ENCODE peak calls at places on chromosomes 3 and 15, in ten cellular contexts. G is IMR-90, D is A549, Y is prostate gland, L is adrenal gland, O is stomach, B is ovary, R is endothelial cell of umbilical vein, X is uterus, U is esophagus muscularis mucosa. A is an unnamed sample.

GRCh38 chr3:14633417-14633816 is 18.1 kb upstream of the CCDC174 start:
- DNase-seq in G (no peak), D (no peak), Y (no peak), L (no peak), O (no peak), B (no peak), R (no peak), X (no peak), U (no peak), A (no peak)

GRCh38 chr3:179464296-179465092 is 13.2 kb upstream of the GNB4 start:
- DNase-seq in G (no peak), D (no peak), Y (peak; percentile 6), L (no peak), O (no peak), B (no peak), R (no peak), X (no peak), U (no peak), A (no peak)

GRCh38 chr3:10901293-10902010 is 85.4 kb downstream of the SLC6A11 start:
- DNase-seq in G (no peak), D (no peak), Y (no peak), L (no peak), O (no peak), B (no peak), R (no peak), X (no peak), U (no peak), A (no peak)

GRCh38 chr3:50542177-50543034 is 25.1 kb downstream of the C3orf18 start:
- DNase-seq in G (peak; percentile 52), D (peak; percentile 90), Y (peak; percentile 60), L (peak; percentile 79), O (peak; percentile 84), B (peak; percentile 78), R (peak; percentile 63), X (peak; percentile 72), U (no peak), A (peak; percentile 90)

GRCh38 chr3:191549377-191549776 is 88.4 kb downstream of the PYDC2 start:
- DNase-seq in G (no peak), D (no peak), Y (no peak), L (no peak), O (no peak), B (no peak), R (no peak), X (no peak), U (no peak), A (no peak)

GRCh38 chr15:90665288-90666134 is 51.6 kb upstream of the BLM start:
- DNase-seq in G (peak; percentile 58), D (peak; percentile 95), Y (peak; percentile 41), L (peak; percentile 67), O (peak; percentile 48), B (peak; percentile 76), R (peak; percentile 19), X (peak; percentile 75), U (no peak), A (peak; percentile 51)

GRCh38 chr15:99347609-99348008 is 96.3 kb downstream of the LRRC28 start:
- DNase-seq in G (peak; percentile 46), D (no peak), Y (no peak), L (no peak), O (no peak), B (no peak), R (no peak), X (no peak), U (no peak), A (no peak)

GRCh38 chr15:69668963-69669362 is 216.3 kb downstream of the RPLP1 start:
- DNase-seq in G (no peak), D (no peak), Y (no peak), L (peak; percentile 9), O (peak; percentile 31), B (no peak), R (no peak), X (no peak), U (no peak), A (no peak)

GRCh38 chr3:149767720-149768119 is 15.4 kb upstream of the COMMD2 start:
- DNase-seq in G (no peak), D (no peak), Y (no peak), L (no peak), O (no peak), B (no peak), R (no peak), X (no peak), U (no peak), A (no peak)

GRCh38 chr3:40452876-40453730 is 4.0 kb upstream of the RPL14 start:
- DNase-seq in G (peak; percentile 98), D (peak; percentile 92), Y (peak; percentile 99), L (peak; percentile 99), O (peak; percentile 98), B (peak; percentile 95), R (peak; percentile 99), X (peak; percentile 97), U (peak; percentile 100), A (peak; percentile 94)
- TF ChIP-seq POLR2A in G (peak; percentile 59), D (peak; percentile 51), Y (peak; percentile 60), L (peak; percentile 96), O (peak; percentile 12), B (peak; percentile 36), R (peak; percentile 89), X (peak; percentile 31), U (no peak), A (peak; percentile 45)

GRCh38 chr3:155631323-155632019 is 113.4 kb downstream of the PLCH1 start:
- DNase-seq in G (no peak), D (no peak), Y (no peak), L (no peak), O (no peak), B (no peak), R (no peak), X (no peak), U (no peak), A (peak; percentile 19)
- TF ChIP-seq POLR2A in G (no peak), D (no peak), Y (no peak), L (no peak), O (no peak), B (no peak), R (no peak), X (no peak), U (no peak), A (no peak)

GRCh38 chr3:177429772-177430171 is 232.5 kb upstream of the TBL1XR1 start:
- DNase-seq in G (no peak), D (no peak), Y (no peak), L (no peak), O (no peak), B (no peak), R (no peak), X (no peak), U (no peak), A (no peak)

GRCh38 chr3:177431525-177432255 is 234.4 kb upstream of the TBL1XR1 start:
- DNase-seq in G (no peak), D (no peak), Y (no peak), L (no peak), O (no peak), B (no peak), R (peak; percentile 81), X (no peak), U (no peak), A (no peak)

GRCh38 chr3:177429066-177429465 is 231.8 kb upstream of the TBL1XR1 start:
- DNase-seq in G (no peak), D (no peak), Y (no peak), L (peak; percentile 35), O (no peak), B (no peak), R (no peak), X (no peak), U (no peak), A (no peak)

GRCh38 chr3:177427540-177427939 is 230.3 kb upstream of the TBL1XR1 start:
- DNase-seq in G (peak; percentile 74), D (no peak), Y (no peak), L (no peak), O (no peak), B (no peak), R (no peak), X (no peak), U (no peak), A (peak; percentile 15)

GRCh38 chr3:177430653-177431052 is 233.4 kb upstream of the TBL1XR1 start:
- DNase-seq in G (no peak), D (no peak), Y (no peak), L (no peak), O (no peak), B (no peak), R (no peak), X (no peak), U (no peak), A (no peak)
- TF ChIP-seq POLR2A in G (no peak), D (no peak), Y (no peak), L (no peak), O (no peak), B (no peak), R (no peak), X (no peak), U (no peak), A (no peak)

DNA sequence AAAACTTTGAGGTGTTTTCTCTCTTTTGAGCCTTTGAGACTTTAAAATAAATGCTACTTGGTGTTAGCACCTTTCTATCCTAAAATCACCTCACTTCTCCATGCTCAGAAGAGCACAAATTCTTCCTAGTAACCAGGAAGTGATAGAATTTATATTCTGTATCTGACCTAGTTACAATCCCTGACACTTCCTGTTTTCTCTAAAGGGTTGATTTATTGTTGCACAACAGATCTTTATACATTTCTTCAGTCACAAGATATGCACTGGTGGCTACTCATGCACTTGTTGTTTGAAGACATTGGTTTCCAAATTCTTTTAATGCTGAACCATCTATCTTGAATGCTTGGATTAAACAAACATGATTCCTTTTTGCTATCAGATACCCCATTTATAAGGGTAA is 47.2 kb upstream of the CNTN3 start:
- DNase-seq in G (no peak), D (no peak), Y (no peak), L (no peak), O (no peak), B (no peak), R (no peak), X (no peak), U (no peak), A (no peak)
- TF ChIP-seq POLR2A in G (no peak), D (no peak), Y (no peak), L (no peak), O (no peak), B (no peak), R (no peak), X (no peak), U (no peak), A (no peak)

GRCh38 chr15:73927476-73928240 is 1.4 kb downstream of the LOXL1 start:
- DNase-seq in G (peak; percentile 51), D (peak; percentile 78), Y (peak; percentile 55), L (peak; percentile 44), O (peak; percentile 82), B (peak; percentile 78), R (peak; percentile 45), X (peak; percentile 61), U (no peak), A (peak; percentile 70)
- TF ChIP-seq POLR2A in G (peak; percentile 51), D (peak; percentile 26), Y (peak; percentile 27), L (no peak), O (no peak), B (no peak), R (no peak), X (no peak), U (no peak), A (no peak)